ENCODE peak calls at places on chromosomes 2 and 18, in six cellular contexts. One of them, this sample, is unnamed.

GRCh38 chr18:7646174-7646886 is 79.2 kb downstream of the PTPRM start:
- DNase-seq in foreskin fibroblast: no peak
- DNase-seq in cardiac fibroblast: no peak
- DNase-seq in dorsolateral prefrontal cortex: no peak
- DNase-seq in nephron progenitor cell: no peak
- DNase-seq in endodermal cell: no peak
- DNase-seq in this sample: no peak

GRCh38 chr2:47076586-47077441 is 78.3 kb downstream of the STPG4 start:
- DNase-seq in dorsolateral prefrontal cortex: no peak
- DNase-seq in nephron progenitor cell: no peak
- DNase-seq in endodermal cell: no peak
- DNase-seq in foreskin fibroblast: peak
- DNase-seq in cardiac fibroblast: peak
- DNase-seq in this sample: peak

GRCh38 chr18:34494359-34494696 is 215.8 kb upstream of the DTNA start:
- DNase-seq in cardiac fibroblast: no peak
- DNase-seq in dorsolateral prefrontal cortex: no peak
- DNase-seq in endodermal cell: peak
- DNase-seq in nephron progenitor cell: peak
- DNase-seq in foreskin fibroblast: no peak
- DNase-seq in this sample: no peak

GRCh38 chr2:128455710-128456050 is 137.0 kb upstream of the HS6ST1 start:
- DNase-seq in dorsolateral prefrontal cortex: no peak
- DNase-seq in endodermal cell: peak
- DNase-seq in nephron progenitor cell: no peak
- DNase-seq in foreskin fibroblast: no peak
- DNase-seq in cardiac fibroblast: no peak
- DNase-seq in this sample: no peak

GRCh38 chr2:108396845-108397244 is 19.1 kb downstream of the SULT1C4 start:
- DNase-seq in dorsolateral prefrontal cortex: no peak
- DNase-seq in foreskin fibroblast: no peak
- DNase-seq in nephron progenitor cell: no peak
- DNase-seq in cardiac fibroblast: peak
- DNase-seq in endodermal cell: peak
- DNase-seq in this sample: peak

GRCh38 chr2:88125924-88126771 is 1.7 kb downstream of the FABP1 start:
- DNase-seq in foreskin fibroblast: no peak
- DNase-seq in nephron progenitor cell: no peak
- DNase-seq in endodermal cell: no peak
- DNase-seq in cardiac fibroblast: no peak
- DNase-seq in dorsolateral prefrontal cortex: no peak
- DNase-seq in this sample: no peak

GRCh38 chr2:166104084-166104483 is 23.7 kb downstream of the SCN1A start:
- DNase-seq in dorsolateral prefrontal cortex: no peak
- DNase-seq in cardiac fibroblast: no peak
- DNase-seq in foreskin fibroblast: no peak
- DNase-seq in endodermal cell: no peak
- DNase-seq in nephron progenitor cell: no peak
- DNase-seq in this sample: no peak

GRCh38 chr2:128442053-128442751 is 123.5 kb upstream of the HS6ST1 start:
- DNase-seq in dorsolateral prefrontal cortex: no peak
- DNase-seq in foreskin fibroblast: no peak
- DNase-seq in cardiac fibroblast: no peak
- DNase-seq in endodermal cell: peak
- DNase-seq in nephron progenitor cell: no peak
- DNase-seq in this sample: no peak

GRCh38 chr18:21997207-21998143 is 171.9 kb upstream of the GATA6 start:
- DNase-seq in dorsolateral prefrontal cortex: no peak
- DNase-seq in cardiac fibroblast: peak
- DNase-seq in foreskin fibroblast: peak
- DNase-seq in endodermal cell: peak
- DNase-seq in nephron progenitor cell: no peak
- DNase-seq in this sample: peak

GRCh38 chr2:20186078-20186854 is 38.7 kb downstream of the SDC1 start:
- DNase-seq in nephron progenitor cell: no peak
- DNase-seq in endodermal cell: peak
- DNase-seq in cardiac fibroblast: peak
- DNase-seq in foreskin fibroblast: no peak
- DNase-seq in dorsolateral prefrontal cortex: no peak
- DNase-seq in this sample: peak

GRCh38 chr18:67199993-67200617 is 316.4 kb downstream of the DSEL start:
- DNase-seq in nephron progenitor cell: no peak
- DNase-seq in endodermal cell: no peak
- DNase-seq in foreskin fibroblast: peak
- DNase-seq in dorsolateral prefrontal cortex: no peak
- DNase-seq in cardiac fibroblast: peak
- DNase-seq in this sample: peak

GRCh38 chr2:208015475-208015874 is 9.9 kb downstream of the PLEKHM3 start:
- DNase-seq in dorsolateral prefrontal cortex: no peak
- DNase-seq in endodermal cell: no peak
- DNase-seq in nephron progenitor cell: no peak
- DNase-seq in foreskin fibroblast: no peak
- DNase-seq in cardiac fibroblast: no peak
- DNase-seq in this sample: no peak

GRCh38 chr2:158716091-158716815 is 78.9 kb upstream of the DAPL1 start:
- DNase-seq in foreskin fibroblast: no peak
- DNase-seq in dorsolateral prefrontal cortex: no peak
- DNase-seq in nephron progenitor cell: no peak
- DNase-seq in cardiac fibroblast: peak
- DNase-seq in endodermal cell: no peak
- DNase-seq in this sample: no peak

GRCh38 chr18:10482985-10483949 is 28.8 kb downstream of the APCDD1 start:
- DNase-seq in cardiac fibroblast: no peak
- DNase-seq in nephron progenitor cell: no peak
- DNase-seq in endodermal cell: no peak
- DNase-seq in foreskin fibroblast: no peak
- DNase-seq in dorsolateral prefrontal cortex: no peak
- DNase-seq in this sample: no peak

GRCh38 chr2:6721395-6721794 is 144.3 kb downstream of the CMPK2 start:
- DNase-seq in cardiac fibroblast: no peak
- DNase-seq in endodermal cell: no peak
- DNase-seq in nephron progenitor cell: no peak
- DNase-seq in dorsolateral prefrontal cortex: no peak
- DNase-seq in foreskin fibroblast: no peak
- DNase-seq in this sample: no peak

GRCh38 chr18:13453714-13454113 is 235.2 kb downstream of the LDLRAD4 start:
- DNase-seq in nephron progenitor cell: no peak
- DNase-seq in cardiac fibroblast: no peak
- DNase-seq in foreskin fibroblast: no peak
- DNase-seq in dorsolateral prefrontal cortex: peak
- DNase-seq in endodermal cell: no peak
- DNase-seq in this sample: no peak

GRCh38 chr2:236579746-236580315 is 10.2 kb downstream of the ACKR3 start:
- DNase-seq in cardiac fibroblast: no peak
- DNase-seq in nephron progenitor cell: no peak
- DNase-seq in endodermal cell: no peak
- DNase-seq in dorsolateral prefrontal cortex: no peak
- DNase-seq in foreskin fibroblast: no peak
- DNase-seq in this sample: no peak

GRCh38 chr2:178199334-178199733 is 5.0 kb downstream of the OSBPL6 start:
- DNase-seq in nephron progenitor cell: no peak
- DNase-seq in dorsolateral prefrontal cortex: no peak
- DNase-seq in foreskin fibroblast: no peak
- DNase-seq in endodermal cell: no peak
- DNase-seq in cardiac fibroblast: no peak
- DNase-seq in this sample: no peak

GRCh38 chr2:37196320-37197195 is at the start of gene CEBPZOS:
- DNase-seq in nephron progenitor cell: no peak
- DNase-seq in cardiac fibroblast: peak
- DNase-seq in endodermal cell: peak
- DNase-seq in foreskin fibroblast: peak
- DNase-seq in dorsolateral prefrontal cortex: peak
- DNase-seq in this sample: peak

GRCh38 chr18:24270937-24271380 is 126.7 kb downstream of the OSBPL1A start:
- DNase-seq in foreskin fibroblast: peak
- DNase-seq in endodermal cell: peak
- DNase-seq in cardiac fibroblast: peak
- DNase-seq in dorsolateral prefrontal cortex: no peak
- DNase-seq in nephron progenitor cell: no peak
- DNase-seq in this sample: peak

GRCh38 chr2:105396254-105397024 is 2.4 kb downstream of the FHL2 start:
- DNase-seq in endodermal cell: no peak
- DNase-seq in foreskin fibroblast: peak
- DNase-seq in dorsolateral prefrontal cortex: no peak
- DNase-seq in nephron progenitor cell: no peak
- DNase-seq in cardiac fibroblast: peak
- DNase-seq in this sample: peak

GRCh38 chr2:237081596-237081995 is 4.1 kb upstream of the COPS8 start:
- DNase-seq in cardiac fibroblast: no peak
- DNase-seq in endodermal cell: no peak
- DNase-seq in foreskin fibroblast: no peak
- DNase-seq in dorsolateral prefrontal cortex: no peak
- DNase-seq in nephron progenitor cell: no peak
- DNase-seq in this sample: peak

GRCh38 chr2:100868083-100868482 is 48.1 kb downstream of the NPAS2 start:
- DNase-seq in cardiac fibroblast: no peak
- DNase-seq in dorsolateral prefrontal cortex: no peak
- DNase-seq in endodermal cell: no peak
- DNase-seq in foreskin fibroblast: no peak
- DNase-seq in nephron progenitor cell: no peak
- DNase-seq in this sample: no peak

GRCh38 chr2:100875516-100876230 is 55.7 kb downstream of the NPAS2 start:
- DNase-seq in foreskin fibroblast: no peak
- DNase-seq in nephron progenitor cell: no peak
- DNase-seq in endodermal cell: no peak
- DNase-seq in dorsolateral prefrontal cortex: no peak
- DNase-seq in cardiac fibroblast: no peak
- DNase-seq in this sample: no peak

GRCh38 chr2:100865819-100866462 is 46.0 kb downstream of the NPAS2 start:
- DNase-seq in dorsolateral prefrontal cortex: no peak
- DNase-seq in nephron progenitor cell: no peak
- DNase-seq in cardiac fibroblast: peak
- DNase-seq in endodermal cell: peak
- DNase-seq in foreskin fibroblast: peak
- DNase-seq in this sample: peak

GRCh38 chr2:100869146-100869545 is 49.2 kb downstream of the NPAS2 start:
- DNase-seq in nephron progenitor cell: no peak
- DNase-seq in foreskin fibroblast: no peak
- DNase-seq in endodermal cell: no peak
- DNase-seq in cardiac fibroblast: no peak
- DNase-seq in dorsolateral prefrontal cortex: no peak
- DNase-seq in this sample: no peak

DNA sequence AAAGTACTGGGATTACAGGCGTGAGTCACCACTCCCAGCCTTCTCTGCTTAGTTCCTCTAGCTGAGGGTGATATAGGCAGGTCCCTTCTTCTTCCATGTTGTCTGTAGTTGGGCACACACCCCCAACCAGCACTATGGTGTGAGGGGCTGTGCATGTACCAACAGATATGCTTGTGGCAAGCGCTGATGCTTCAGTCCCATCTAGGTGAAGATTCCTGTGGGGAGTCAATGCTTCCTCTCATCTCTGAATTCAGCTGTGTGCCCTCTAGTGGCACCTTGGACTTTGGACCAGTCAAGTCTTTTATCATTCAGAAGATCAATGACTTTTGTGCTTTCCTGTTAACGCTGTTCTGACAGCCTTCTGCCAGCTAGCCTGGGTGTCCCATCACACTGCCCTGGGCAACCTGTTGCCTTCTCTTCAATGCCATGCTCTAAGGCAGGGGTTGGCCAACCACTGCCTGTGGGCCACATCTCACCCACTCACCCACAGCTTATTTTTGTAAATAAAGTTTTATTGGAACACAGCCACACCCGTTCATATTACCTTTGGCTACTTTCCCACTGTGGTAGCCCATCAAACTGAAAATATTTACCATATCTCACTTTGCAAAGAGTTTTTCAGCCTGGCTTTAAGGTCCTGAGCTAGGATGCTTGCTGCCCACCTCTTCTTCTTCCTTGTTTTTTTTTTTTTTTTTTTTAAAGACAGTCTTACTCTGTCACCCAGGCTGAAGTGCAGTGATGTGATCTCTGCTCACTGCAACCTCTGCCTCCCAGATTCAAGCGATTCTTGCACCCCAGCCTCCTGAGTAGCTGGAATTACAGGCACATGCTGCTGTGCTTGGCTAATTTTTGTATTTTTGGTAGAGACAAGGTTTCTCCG is 51.0 kb downstream of the NPAS2 start:
- DNase-seq in cardiac fibroblast: no peak
- DNase-seq in nephron progenitor cell: no peak
- DNase-seq in dorsolateral prefrontal cortex: no peak
- DNase-seq in endodermal cell: peak
- DNase-seq in foreskin fibroblast: no peak
- DNase-seq in this sample: no peak
- TF ChIP-seq CTCF in cardiac fibroblast: peak
- TF ChIP-seq CTCF in nephron progenitor cell: peak
- TF ChIP-seq CTCF in dorsolateral prefrontal cortex: no peak
- TF ChIP-seq CTCF in endodermal cell: peak
- TF ChIP-seq CTCF in foreskin fibroblast: peak
- TF ChIP-seq CTCF in this sample: peak

DNA sequence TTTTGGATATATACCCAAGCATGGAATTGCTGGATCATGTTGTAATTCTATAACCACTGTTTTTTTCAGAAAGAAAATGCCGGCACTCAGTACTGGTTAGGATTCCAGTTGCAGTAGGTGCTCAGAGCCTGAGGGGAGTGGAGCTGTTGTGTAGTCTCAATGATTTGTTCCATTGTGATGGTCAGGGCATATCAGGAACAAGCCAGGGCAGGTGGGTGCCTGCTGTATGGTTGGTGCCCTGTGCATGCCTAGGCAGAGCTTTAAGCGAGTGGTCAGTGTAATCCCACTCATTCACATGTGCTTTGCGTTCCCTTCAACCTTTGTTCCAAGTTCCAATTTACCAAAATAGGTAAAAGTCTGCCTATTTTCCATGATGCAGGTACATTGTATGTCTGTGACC is 100.9 kb downstream of the FHOD3 start:
- DNase-seq in endodermal cell: no peak
- DNase-seq in nephron progenitor cell: no peak
- DNase-seq in cardiac fibroblast: peak
- DNase-seq in foreskin fibroblast: no peak
- DNase-seq in dorsolateral prefrontal cortex: no peak
- DNase-seq in this sample: no peak
- TF ChIP-seq CTCF in endodermal cell: no peak
- TF ChIP-seq CTCF in nephron progenitor cell: no peak
- TF ChIP-seq CTCF in cardiac fibroblast: no peak
- TF ChIP-seq CTCF in foreskin fibroblast: no peak
- TF ChIP-seq CTCF in dorsolateral prefrontal cortex: no peak
- TF ChIP-seq CTCF in this sample: no peak

DNA sequence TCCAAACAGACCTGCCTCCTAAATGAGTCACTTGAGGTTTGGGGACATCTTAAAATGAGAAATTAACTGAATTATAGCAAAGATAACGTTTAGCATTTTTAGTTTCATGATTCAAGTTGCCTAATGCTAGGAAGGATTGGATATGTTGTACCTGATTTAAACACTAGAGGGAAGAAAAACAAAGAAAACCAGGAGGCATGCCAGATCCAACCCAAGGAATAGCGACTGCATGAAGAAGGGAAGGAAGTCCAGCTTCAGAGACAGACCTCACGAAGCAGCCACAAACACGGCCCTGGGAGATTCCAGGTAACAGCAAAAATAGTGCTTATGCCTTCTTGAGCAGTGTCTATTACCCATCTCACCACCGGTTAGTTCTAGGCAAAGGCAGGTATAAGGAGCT is 499.9 kb upstream of the SPHKAP start:
- DNase-seq in dorsolateral prefrontal cortex: no peak
- DNase-seq in cardiac fibroblast: peak
- DNase-seq in nephron progenitor cell: no peak
- DNase-seq in foreskin fibroblast: peak
- DNase-seq in endodermal cell: peak
- DNase-seq in this sample: peak
- TF ChIP-seq CTCF in dorsolateral prefrontal cortex: peak
- TF ChIP-seq CTCF in cardiac fibroblast: peak
- TF ChIP-seq CTCF in nephron progenitor cell: peak
- TF ChIP-seq CTCF in foreskin fibroblast: peak
- TF ChIP-seq CTCF in endodermal cell: peak
- TF ChIP-seq CTCF in this sample: peak

GRCh38 chr2:130768191-130768855 is 13.0 kb downstream of the AMER3 start:
- DNase-seq in endodermal cell: peak
- DNase-seq in cardiac fibroblast: no peak
- DNase-seq in nephron progenitor cell: no peak
- DNase-seq in foreskin fibroblast: no peak
- DNase-seq in dorsolateral prefrontal cortex: no peak
- DNase-seq in this sample: no peak
- TF ChIP-seq CTCF in endodermal cell: peak
- TF ChIP-seq CTCF in cardiac fibroblast: no peak
- TF ChIP-seq CTCF in nephron progenitor cell: no peak
- TF ChIP-seq CTCF in foreskin fibroblast: no peak
- TF ChIP-seq CTCF in dorsolateral prefrontal cortex: no peak
- TF ChIP-seq CTCF in this sample: no peak

This sample was measured in fibroblast of mammary gland.